ENCODE peak calls at places on chromosomes 6 and 20, in ten cellular contexts. U, T, B, D, Y, Z, G, J, W and E are unnamed samples. For H3K27me3, the result is how much of the 10 kb centered on the place peaks cover.

GRCh38 chr6:142915129-142915697 is 29.8 kb downstream of the HIVEP2 start:
- DNase-seq in D (no peak), Z (no peak), B (no peak), Y (no peak), U (no peak), J (no peak), W (no peak), T (no peak), G (no peak), E (no peak)

GRCh38 chr6:109434456-109434855 is 6.0 kb downstream of the PPIL6 start:
- DNase-seq in T (no peak), W (no peak), Z (no peak), U (no peak), D (no peak), G (no peak), B (no peak), J (no peak), Y (no peak), E (no peak)

GRCh38 chr6:13614126-13614925 is 809 bp upstream of the NOL7 start:
- DNase-seq in Y (peak), B (peak), D (peak), J (peak), Z (no peak), G (peak), U (peak), T (no peak), W (peak), E (peak)

GRCh38 chr6:154039231-154039842 is at the start of gene OPRM1:
- DNase-seq in Y (no peak), T (peak), B (no peak), W (peak), D (peak), G (peak), J (peak), U (peak), Z (no peak), E (peak)

GRCh38 chr20:34941224-34941623 is 14.4 kb downstream of the GSS start:
- DNase-seq in U (no peak), W (no peak), Z (peak), G (no peak), Y (no peak), T (no peak), B (no peak), J (no peak), D (peak), E (peak)

GRCh38 chr6:31528307-31528777 is 420 bp upstream of the MCCD1 start:
- DNase-seq in G (no peak), J (no peak), B (no peak), U (no peak), T (no peak), D (no peak), Y (no peak), W (no peak), Z (no peak), E (no peak)

GRCh38 chr6:1285589-1286340 is 26.1 kb upstream of the FOXQ1 start:
- DNase-seq in B (no peak), U (no peak), G (no peak), W (no peak), Z (peak), Y (no peak), J (no peak), D (no peak), T (peak), E (peak)

GRCh38 chr6:31567531-31568370 is 4.3 kb upstream of the LTA start:
- DNase-seq in T (no peak), B (no peak), Z (no peak), W (no peak), G (no peak), Y (no peak), J (no peak), U (no peak), D (no peak), E (no peak)

GRCh38 chr6:5606546-5606945 is 345.2 kb downstream of the FARS2 start:
- DNase-seq in Z (no peak), B (no peak), G (no peak), T (no peak), J (no peak), D (no peak), W (no peak), U (no peak), Y (no peak), E (no peak)

GRCh38 chr20:49620364-49621240 is 52.7 kb upstream of the PTGIS start:
- DNase-seq in T (no peak), Z (no peak), D (no peak), Y (no peak), W (no peak), B (no peak), U (no peak), J (no peak), G (no peak), E (no peak)

GRCh38 chr6:159152014-159152413 is 17.2 kb upstream of the FNDC1 start:
- DNase-seq in U (no peak), T (no peak), W (no peak), J (no peak), B (no peak), D (no peak), G (no peak), Z (peak), Y (no peak), E (peak)

GRCh38 chr20:38222231-38222922 is 38.2 kb downstream of the KIAA1755 start:
- DNase-seq in J (peak), D (peak), W (peak), B (peak), T (peak), U (peak), Y (peak), Z (peak), G (peak), E (peak)

GRCh38 chr6:111228094-111228493 is 140.8 kb downstream of the SLC16A10 start:
- DNase-seq in J (no peak), Z (no peak), W (no peak), B (no peak), G (no peak), U (no peak), T (peak), Y (no peak), D (no peak), E (peak)

GRCh38 chr6:43444601-43445000 is 10.7 kb downstream of the DLK2 start:
- DNase-seq in J (no peak), U (no peak), T (no peak), G (no peak), D (no peak), W (no peak), B (no peak), Z (no peak), Y (no peak), E (no peak)

GRCh38 chr6:151655099-151655498 is 152.4 kb upstream of the ESR1 start:
- DNase-seq in W (no peak), U (no peak), J (no peak), Z (no peak), G (no peak), Y (no peak), D (no peak), B (no peak), T (no peak), E (no peak)

GRCh38 chr6:69846312-69846711 is 20.0 kb upstream of the COL19A1 start:
- DNase-seq in B (no peak), G (no peak), T (no peak), U (no peak), J (no peak), Y (no peak), D (no peak), W (no peak), Z (no peak), E (no peak)

GRCh38 chr20:24863356-24863755 is 85.7 kb upstream of the CST7 start:
- DNase-seq in B (no peak), D (no peak), Y (no peak), Z (peak), U (no peak), T (peak), G (no peak), W (no peak), J (no peak), E (peak)

GRCh38 chr20:31860431-31861345 is 9.6 kb downstream of the DUSP15 start:
- DNase-seq in Y (no peak), Z (no peak), T (peak), B (peak), D (no peak), W (no peak), J (peak), G (no peak), U (no peak), E (peak)

GRCh38 chr6:34144581-34145160 is 1.2 kb downstream of the GRM4 start:
- DNase-seq in Y (no peak), U (no peak), T (no peak), J (peak), G (no peak), Z (no peak), D (no peak), B (no peak), W (peak), E (no peak)

GRCh38 chr20:43322851-43323250 is 133.1 kb upstream of the PTPRT start:
- DNase-seq in U (no peak), G (no peak), Z (peak), Y (no peak), B (no peak), W (peak), D (no peak), J (no peak), T (no peak), E (no peak)

GRCh38 chr6:163413054-163413344 is 1.5 kb upstream of the QKI start:
- DNase-seq in Y (no peak), B (no peak), T (no peak), W (no peak), G (no peak), D (no peak), U (no peak), Z (no peak), J (no peak), E (no peak)

GRCh38 chr6:108750801-108751200 is 97.4 kb upstream of the ARMC2 start:
- DNase-seq in D (no peak), Y (no peak), U (no peak), T (no peak), Z (no peak), B (no peak), W (no peak), G (no peak), J (no peak), E (no peak)

GRCh38 chr6:165091121-165091785 is 218.2 kb downstream of the C6orf118 start:
- DNase-seq in B (no peak), W (no peak), U (no peak), Z (no peak), D (no peak), T (no peak), G (no peak), Y (no peak), J (no peak), E (no peak)

GRCh38 chr6:18212231-18212630 is 52.1 kb downstream of the DEK start:
- DNase-seq in B (no peak), Y (no peak), Z (no peak), U (no peak), J (no peak), W (no peak), D (no peak), T (no peak), G (no peak), E (no peak)

GRCh38 chr6:72905705-72906478 is 284.0 kb downstream of the KCNQ5 start:
- DNase-seq in W (no peak), G (no peak), T (no peak), D (no peak), Z (no peak), B (no peak), Y (no peak), J (no peak), U (no peak), E (peak)

GRCh38 chr20:56752274-56752673 is 123.2 kb downstream of the TFAP2C start:
- DNase-seq in J (no peak), G (no peak), Z (no peak), B (no peak), U (no peak), W (no peak), Y (no peak), T (no peak), D (no peak), E (peak)

GRCh38 chr20:35286899-35287508 is 2.4 kb upstream of the EIF6 start:
- DNase-seq in J (no peak), D (no peak), G (no peak), W (no peak), B (no peak), Y (no peak), Z (no peak), U (no peak), T (no peak), E (no peak)

DNA sequence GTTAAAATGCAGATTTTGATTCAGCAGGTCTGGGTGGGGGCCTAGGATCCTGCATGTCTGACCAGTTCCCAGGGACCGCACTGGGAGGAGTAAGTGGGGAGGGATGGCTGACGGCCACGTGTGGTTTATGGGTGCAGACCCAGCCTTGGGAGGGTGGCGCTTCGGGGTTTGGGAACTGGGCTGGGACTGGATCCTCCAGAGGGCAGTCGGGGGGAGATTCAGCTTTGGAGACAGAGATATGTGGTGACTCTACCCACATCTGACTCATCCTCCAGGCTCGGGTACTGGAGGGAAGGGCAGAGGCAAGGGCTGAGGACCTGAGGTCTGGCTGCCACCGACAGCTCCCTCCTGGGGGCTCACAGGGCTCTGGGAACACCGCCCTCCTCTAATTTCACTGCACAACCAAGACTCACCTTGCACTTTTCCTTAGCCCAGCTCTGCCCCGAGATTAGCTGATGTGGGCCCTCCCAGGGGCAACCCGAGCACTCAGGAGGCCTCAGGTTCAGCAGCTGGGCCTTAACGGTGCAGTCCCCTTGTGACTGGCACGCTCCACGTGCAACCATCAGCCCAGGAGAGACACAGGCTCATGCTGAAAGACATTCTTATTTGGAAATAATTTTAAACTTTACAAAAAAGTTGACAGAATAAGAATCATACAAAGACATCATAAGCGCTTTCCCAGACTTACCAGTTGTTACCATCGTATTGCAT is 172.8 kb upstream of the PMEPA1 start:
- DNase-seq in U (no peak), Z (no peak), G (no peak), D (peak), J (no peak), T (peak), Y (no peak), W (no peak), B (no peak), E (no peak)
- TF ChIP-seq CTCF in U (no peak), Z (no peak), G (no peak), D (no peak), J (no peak), T (no peak), Y (no peak), W (no peak), B (no peak), E (no peak)

DNA sequence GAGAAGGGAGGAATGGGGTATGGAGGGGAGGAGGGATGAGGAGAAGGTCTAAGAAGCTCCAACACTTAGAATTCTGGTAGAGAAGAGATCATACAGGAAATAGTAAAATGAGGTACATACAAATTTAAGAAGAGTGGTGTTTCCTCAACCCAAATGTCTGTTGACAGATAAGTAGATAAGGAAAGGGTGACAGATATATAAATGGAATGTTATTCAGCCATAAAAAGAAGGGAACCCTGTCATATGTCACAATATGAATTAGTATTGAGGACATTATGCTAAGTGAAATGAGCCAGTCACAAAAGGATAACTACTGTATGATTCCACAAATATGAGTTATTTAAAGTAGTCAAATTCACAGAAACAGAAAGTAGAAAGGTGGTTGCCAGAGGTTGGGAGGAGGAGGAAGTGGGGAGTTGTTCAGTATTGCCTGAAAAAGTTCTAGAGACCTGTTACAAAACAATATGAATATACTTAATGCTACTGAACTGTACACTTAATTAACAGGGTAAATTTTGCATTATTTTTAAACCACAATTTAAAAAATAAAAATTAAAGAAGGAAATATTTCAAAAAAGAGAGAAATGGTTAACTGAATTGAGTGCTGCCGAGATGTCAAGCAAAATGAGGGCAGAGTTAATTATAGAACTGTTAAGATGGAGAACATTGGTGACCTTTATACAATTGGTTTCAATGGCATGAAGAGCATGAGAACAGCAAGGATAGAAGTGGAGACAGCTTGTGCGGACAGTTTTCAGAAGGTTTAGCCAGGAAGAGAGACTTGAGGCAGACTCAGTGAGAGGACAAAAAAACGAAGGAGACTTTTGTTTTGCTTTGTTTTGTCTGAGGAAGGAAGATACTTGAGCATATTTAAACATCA is 47.6 kb upstream of the ADGRF4 start:
- DNase-seq in T (no peak), Y (no peak), J (no peak), U (no peak), D (no peak), B (no peak), W (no peak), Z (no peak), G (no peak), E (no peak)
- H3K4me3 ChIP-seq in T (no peak), Y (no peak), J (no peak), U (no peak), D (no peak), B (no peak), W (no peak), Z (no peak), G (peak), E (no peak)

GRCh38 chr6:28766426-28766825 is 157.4 kb downstream of the TRIM27 start:
- DNase-seq in W (no peak), J (no peak), G (no peak), B (no peak), U (no peak), T (no peak), D (no peak), Y (no peak), Z (no peak), E (no peak)
- H3K27me3 ChIP-seq in W (half or more), J (half or more), G (half or more), B (under half), U (half or more), T (half or more), D (half or more), Y (under half), Z (under half), E (half or more)

GRCh38 chr6:89819336-89820130 is at the start of gene MDN1:
- DNase-seq in B (peak), J (peak), W (peak), Y (peak), U (peak), T (peak), G (peak), Z (peak), D (peak), E (peak)

GRCh38 chr6:89817481-89817880 is 2.1 kb downstream of the MDN1 start:
- DNase-seq in W (no peak), D (no peak), T (no peak), J (peak), B (no peak), U (no peak), Z (no peak), Y (no peak), G (no peak), E (no peak)

GRCh38 chr6:89818977-89819335 is 638 bp downstream of the MDN1 start:
- DNase-seq in D (no peak), Y (no peak), B (peak), T (peak), Z (peak), G (no peak), U (no peak), J (peak), W (no peak), E (peak)
- TF ChIP-seq CTCF in D (no peak), Y (no peak), B (no peak), T (no peak), Z (no peak), G (no peak), U (no peak), J (no peak), W (no peak), E (no peak)

DNA sequence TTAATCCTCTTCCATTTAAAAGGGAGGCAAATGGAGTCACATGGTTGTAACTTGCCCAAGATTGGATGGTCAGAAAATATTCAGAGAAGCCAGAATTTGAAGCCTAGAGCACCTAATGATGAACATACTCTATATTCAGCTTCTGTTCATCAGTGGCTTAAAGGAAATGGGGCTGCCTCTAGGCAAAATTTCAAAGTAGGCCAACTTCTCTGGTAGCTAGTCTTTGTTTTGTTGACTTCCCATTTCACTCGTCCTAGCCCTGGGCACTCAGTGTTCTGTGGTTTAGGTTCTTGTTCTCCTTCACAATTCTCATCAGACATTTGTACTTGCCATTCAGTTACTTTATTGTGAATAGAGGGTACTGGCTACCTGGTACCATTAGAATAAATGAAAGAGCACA is 13.2 kb downstream of the MAP3K7 start:
- DNase-seq in T (no peak), W (no peak), G (no peak), D (no peak), U (no peak), B (no peak), Z (no peak), J (no peak), Y (no peak), E (no peak)
- H3K4me3 ChIP-seq in T (no peak), W (no peak), G (no peak), D (no peak), U (no peak), B (no peak), Z (no peak), J (no peak), Y (no peak), E (no peak)

GRCh38 chr20:63273635-63274380 is 1.2 kb downstream of the ARFGAP1 start:
- DNase-seq in Y (no peak), B (no peak), J (peak), D (no peak), W (no peak), Z (peak), U (no peak), T (peak), G (no peak), E (peak)
- H3K27me3 ChIP-seq in Y (under half), B (under half), J (under half), D (under half), W (under half), Z (under half), U (under half), T (under half), G (under half), E (under half)

GRCh38 chr6:35955071-35955470 is 34.2 kb upstream of the SRPK1 start:
- DNase-seq in J (no peak), Z (peak), T (peak), U (no peak), W (no peak), Y (no peak), D (no peak), B (no peak), G (no peak), E (peak)

GRCh38 chr6:35960192-35960591 is 39.3 kb upstream of the SRPK1 start:
- DNase-seq in G (no peak), D (no peak), U (no peak), Z (peak), B (no peak), W (no peak), T (no peak), J (no peak), Y (no peak), E (peak)

GRCh38 chr6:35954335-35954734 is 33.4 kb upstream of the SRPK1 start:
- DNase-seq in J (no peak), B (no peak), W (no peak), G (no peak), D (no peak), Y (no peak), U (no peak), Z (peak), T (no peak), E (no peak)

GRCh38 chr6:35955521-35955920 is 34.6 kb upstream of the SRPK1 start:
- DNase-seq in T (no peak), Z (no peak), U (no peak), B (no peak), J (no peak), W (no peak), D (no peak), G (no peak), Y (no peak), E (no peak)

GRCh38 chr6:35955970-35956369 is 35.1 kb upstream of the SRPK1 start:
- DNase-seq in J (no peak), U (no peak), W (no peak), D (no peak), T (no peak), Y (no peak), B (no peak), Z (no peak), G (no peak), E (no peak)
- TF ChIP-seq CTCF in J (peak), U (no peak), W (peak), D (no peak), T (peak), Y (peak), B (no peak), Z (peak), G (peak), E (peak)

DNA sequence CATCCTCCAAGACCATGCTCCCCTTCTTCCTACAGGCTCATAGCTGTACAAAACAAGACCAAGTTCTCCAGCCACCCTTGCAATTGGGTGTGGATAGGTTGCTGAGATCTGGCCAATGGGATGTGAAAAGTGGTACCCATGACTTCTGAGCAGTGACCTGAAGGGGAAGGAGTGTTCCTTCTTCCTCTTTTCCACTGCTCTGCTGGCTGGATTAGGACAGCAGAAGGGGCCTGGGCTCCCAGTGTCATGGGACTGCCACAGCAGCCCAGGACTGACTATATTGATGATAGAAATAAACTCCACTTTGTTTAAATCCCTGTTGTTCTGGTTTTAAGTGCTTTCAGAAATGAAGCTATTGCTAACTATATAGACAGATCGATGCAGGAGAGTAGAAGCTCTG is 64.8 kb downstream of the SLC22A23 start:
- DNase-seq in D (peak), T (no peak), U (no peak), W (no peak), G (no peak), Y (no peak), Z (no peak), B (no peak), J (no peak), E (no peak)
- H3K4me3 ChIP-seq in D (no peak), T (no peak), U (no peak), W (no peak), G (no peak), Y (no peak), Z (no peak), B (no peak), J (no peak), E (no peak)